ENCODE peak calls at places on chromosomes 3 and 15, in five cellular contexts. L, Z, A, X and N are unnamed samples.

GRCh38 chr15:31405200-31405929 is 78.7 kb downstream of the KLF13 start:
- DNase-seq in A (no peak), Z (no peak), L (no peak), X (no peak), N (no peak)

GRCh38 chr3:35737934-35738706 is 98.8 kb downstream of the ARPP21 start:
- DNase-seq in X (no peak), L (no peak), Z (no peak), A (no peak), N (no peak)

GRCh38 chr3:57967590-57967989 is 40.6 kb upstream of the FLNB start:
- DNase-seq in A (no peak), X (no peak), Z (no peak), L (no peak), N (no peak)

GRCh38 chr3:39226106-39226741 is 33.8 kb upstream of the XIRP1 start:
- DNase-seq in L (no peak), A (no peak), X (no peak), Z (no peak), N (no peak)

GRCh38 chr3:194686414-194686815 is 732 bp downstream of the FAM43A start:
- DNase-seq in L (no peak), Z (no peak), X (no peak), A (no peak), N (no peak)

GRCh38 chr3:178083906-178084823 is 452.1 kb upstream of the KCNMB2 start:
- DNase-seq in A (no peak), L (no peak), X (no peak), Z (no peak), N (no peak)

GRCh38 chr3:112650472-112650871 is 9.5 kb upstream of the CCDC80 start:
- DNase-seq in X (no peak), A (no peak), L (no peak), Z (no peak), N (no peak)

GRCh38 chr3:133745981-133746721 is at the start of gene TF:
- DNase-seq in X (no peak), A (no peak), Z (peak; percentile 56), L (no peak), N (no peak)

GRCh38 chr15:75349851-75350588 is 3.2 kb downstream of the NEIL1 start:
- DNase-seq in A (peak; percentile 73), X (no peak), Z (peak; percentile 67), L (no peak), N (peak; percentile 82)

GRCh38 chr3:25906132-25906906 is 116.4 kb downstream of the OXSM start:
- DNase-seq in L (no peak), X (no peak), A (no peak), Z (no peak), N (no peak)

GRCh38 chr3:149613988-149614387 is 43.8 kb downstream of the WWTR1 start:
- DNase-seq in X (no peak), L (no peak), Z (no peak), A (no peak), N (no peak)

GRCh38 chr15:33152502-33153109 is 41.9 kb downstream of the FMN1 start:
- DNase-seq in L (no peak), X (no peak), Z (no peak), A (no peak), N (no peak)

GRCh38 chr3:99627062-99627826 is 11.2 kb upstream of the COL8A1 start:
- DNase-seq in Z (no peak), A (no peak), X (no peak), L (peak; percentile 30), N (no peak)

GRCh38 chr3:89227634-89228033 is 120.2 kb downstream of the EPHA3 start:
- DNase-seq in X (no peak), A (no peak), Z (no peak), L (no peak), N (no peak)

GRCh38 chr15:39833515-39833981 is 50.9 kb upstream of the FSIP1 start:
- DNase-seq in X (no peak), Z (no peak), L (no peak), A (no peak), N (no peak)

GRCh38 chr3:159726231-159726964 is 262.2 kb upstream of the IL12A start:
- DNase-seq in A (no peak), L (no peak), X (no peak), Z (no peak), N (no peak)

GRCh38 chr3:37183375-37183831 is 9.0 kb upstream of the LRRFIP2 start:
- DNase-seq in L (no peak), Z (no peak), X (no peak), A (no peak), N (no peak)

GRCh38 chr3:37114251-37115145 is 59.9 kb downstream of the LRRFIP2 start:
- DNase-seq in Z (no peak), L (no peak), A (no peak), X (no peak), N (peak; percentile 11)

GRCh38 chr3:160395297-160395696 is 3.7 kb downstream of the IFT80 start:
- DNase-seq in Z (no peak), A (no peak), X (no peak), L (peak; percentile 34), N (no peak)

GRCh38 chr15:101157721-101158120 is 94.1 kb downstream of the CHSY1 start:
- DNase-seq in X (no peak), L (no peak), A (no peak), Z (peak; percentile 17), N (no peak)

GRCh38 chr15:67997996-67998395 is 56.1 kb upstream of the PIAS1 start:
- DNase-seq in L (no peak), Z (no peak), A (no peak), X (no peak), N (no peak)

GRCh38 chr3:45226206-45226915 is at the start of gene TMEM158:
- DNase-seq in Z (peak; percentile 87), X (no peak), A (no peak), L (peak; percentile 85), N (peak; percentile 62)

GRCh38 chr3:27535809-27536392 is 51.7 kb upstream of the SLC4A7 start:
- DNase-seq in A (no peak), X (no peak), Z (no peak), L (no peak), N (no peak)

GRCh38 chr3:173892547-173892946 is 495.0 kb downstream of the NLGN1 start:
- DNase-seq in A (no peak), L (no peak), Z (no peak), X (no peak), N (no peak)

GRCh38 chr3:125061646-125062045 is 5.8 kb upstream of the HEG1 start:
- DNase-seq in A (no peak), X (no peak), L (no peak), Z (no peak), N (no peak)

GRCh38 chr3:125062904-125063618 is 7.3 kb upstream of the HEG1 start:
- DNase-seq in A (no peak), Z (no peak), L (no peak), X (no peak), N (no peak)

GRCh38 chr3:125059488-125060245 is 3.9 kb upstream of the HEG1 start:
- DNase-seq in Z (no peak), X (no peak), L (peak; percentile 64), A (no peak), N (no peak)

GRCh38 chr3:125058959-125059358 is 3.2 kb upstream of the HEG1 start:
- DNase-seq in L (no peak), A (no peak), Z (no peak), X (no peak), N (no peak)

DNA sequence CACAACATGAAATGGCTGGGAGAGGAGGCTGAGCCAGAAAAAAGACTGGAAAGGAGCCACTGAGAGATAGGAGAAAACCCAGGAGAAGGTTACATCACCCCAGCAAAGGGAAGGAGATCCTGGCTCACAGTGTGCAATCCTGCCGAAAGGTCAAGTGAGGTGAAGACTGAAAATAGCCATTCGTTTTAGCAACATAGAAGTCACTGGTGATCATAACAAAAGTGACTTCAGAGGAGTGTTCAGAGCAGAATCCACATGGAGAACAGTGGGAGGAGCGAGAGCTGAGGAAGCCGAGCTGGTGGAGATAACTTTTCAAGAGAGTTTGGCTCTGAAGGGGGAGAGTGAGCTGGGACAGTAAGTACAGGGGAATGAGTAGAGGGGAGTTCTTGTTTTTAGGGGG is 5.4 kb upstream of the HEG1 start:
- DNase-seq in Z (no peak), A (no peak), X (peak; percentile 85), L (no peak), N (no peak)
- H3K4me3 ChIP-seq in Z (no peak overlapping the region), A (no peak overlapping the region), X (peak overlapping the region; percentile 3), L (no peak overlapping the region), N (no peak overlapping the region)

GRCh38 chr15:47961401-47962090 is 159.2 kb upstream of the SLC24A5 start:
- DNase-seq in X (no peak), A (peak; percentile 80), L (no peak), Z (no peak), N (peak; percentile 36)
- H3K4me3 ChIP-seq in X (no peak overlapping the region), A (peak overlapping the region; percentile 58), L (no peak overlapping the region), Z (no peak overlapping the region), N (peak overlapping the region; percentile 12)

GRCh38 chr3:67377299-67377698 is 277.1 kb downstream of the SUCLG2 start:
- DNase-seq in Z (no peak), X (no peak), A (no peak), L (no peak), N (no peak)
- H3K4me3 ChIP-seq in Z (no peak overlapping the region), X (no peak overlapping the region), A (no peak overlapping the region), L (no peak overlapping the region), N (no peak overlapping the region)

GRCh38 chr3:126679831-126680677 is 24.0 kb upstream of the CHCHD6 start:
- DNase-seq in X (peak; percentile 22), L (no peak), A (no peak), Z (no peak), N (no peak)
- H3K4me3 ChIP-seq in X (no peak overlapping the region), L (no peak overlapping the region), A (no peak overlapping the region), Z (no peak overlapping the region), N (no peak overlapping the region)

GRCh38 chr15:57227899-57228298 is 148.4 kb upstream of the CGNL1 start:
- DNase-seq in L (no peak), A (no peak), X (no peak), Z (no peak), N (no peak)
- H3K4me3 ChIP-seq in L (no peak overlapping the region), A (no peak overlapping the region), X (no peak overlapping the region), Z (no peak overlapping the region), N (no peak overlapping the region)

GRCh38 chr3:131494706-131495105 is 8.1 kb downstream of the MRPL3 start:
- DNase-seq in A (no peak), X (no peak), Z (no peak), L (no peak), N (no peak)

GRCh38 chr3:131491775-131492174 is 11.0 kb downstream of the MRPL3 start:
- DNase-seq in L (no peak), Z (no peak), A (no peak), X (no peak), N (no peak)

GRCh38 chr3:131485116-131485515 is 17.7 kb downstream of the MRPL3 start:
- DNase-seq in A (no peak), Z (no peak), L (no peak), X (no peak), N (no peak)

DNA sequence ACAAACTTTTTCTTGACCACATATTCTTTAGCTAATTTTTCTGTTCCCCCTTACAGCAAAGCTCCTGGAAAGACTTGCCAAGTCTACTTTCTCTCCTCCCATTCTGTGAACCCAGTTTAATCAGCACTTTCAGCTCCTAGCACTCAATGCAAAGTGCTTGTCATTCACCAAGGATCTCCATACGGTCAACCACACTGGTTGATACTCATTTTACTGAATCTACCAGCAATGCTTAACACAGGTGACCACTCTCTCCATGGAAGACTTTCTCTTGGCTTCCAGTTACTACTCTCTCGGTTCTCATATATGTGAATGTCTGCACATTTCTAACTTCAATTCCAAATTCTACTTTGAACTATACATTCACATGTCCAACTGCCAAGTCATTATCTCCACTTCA is 11.7 kb downstream of the MRPL3 start:
- DNase-seq in X (no peak), L (no peak), A (no peak), Z (no peak), N (no peak)
- H3K4me3 ChIP-seq in X (no peak overlapping the region), L (no peak overlapping the region), A (no peak overlapping the region), Z (no peak overlapping the region), N (no peak overlapping the region)